ENCODE peak calls at places on chromosomes 7 and 10, in eight cellular contexts. H, F, Y, X, E, O, D and A are unnamed samples.

GRCh38 chr7:131538791-131539179 is 17.6 kb downstream of the PODXL start:
- DNase-seq in H (no peak), F (peak; percentile 81), Y (no peak), X (peak; percentile 51), E (no peak), O (no peak), D (no peak), A (no peak)

GRCh38 chr7:105866124-105866801 is 10.1 kb downstream of the ATXN7L1 start:
- DNase-seq in H (no peak), F (no peak), Y (no peak), X (no peak), E (no peak), O (no peak), D (no peak), A (no peak)

GRCh38 chr7:116210345-116211005 is at the start of gene TES:
- DNase-seq in H (peak; percentile 71), F (peak; percentile 94), Y (peak; percentile 62), X (peak; percentile 57), E (peak; percentile 60), O (no peak), D (peak; percentile 81), A (peak; percentile 59)

GRCh38 chr10:46239247-46239646 is 47.5 kb upstream of the ANTXRL start:
- DNase-seq in H (no peak), F (no peak), Y (no peak), X (peak; percentile 56), E (no peak), O (no peak), D (no peak), A (no peak)

GRCh38 chr10:35336084-35336831 is at the start of gene CCNY:
- DNase-seq in H (peak; percentile 76), F (peak; percentile 94), Y (peak; percentile 69), X (peak; percentile 59), E (peak; percentile 84), O (no peak), D (peak; percentile 88), A (peak; percentile 57)

GRCh38 chr10:112593023-112593422 is 146.0 kb downstream of the VTI1A start:
- DNase-seq in H (no peak), F (no peak), Y (no peak), X (no peak), E (no peak), O (no peak), D (no peak), A (no peak)

GRCh38 chr10:46218921-46219320 is 67.9 kb upstream of the ANTXRL start:
- DNase-seq in H (no peak), F (peak; percentile 4), Y (no peak), X (no peak), E (no peak), O (no peak), D (no peak), A (no peak)

GRCh38 chr7:70571403-70571911 is 560.5 kb upstream of the GALNT17 start:
- DNase-seq in H (no peak), F (no peak), Y (no peak), X (peak; percentile 58), E (no peak), O (peak; percentile 11), D (no peak), A (no peak)

GRCh38 chr10:48389272-48389671 is 82.8 kb downstream of the MAPK8 start:
- DNase-seq in H (no peak), F (no peak), Y (no peak), X (no peak), E (no peak), O (no peak), D (no peak), A (no peak)

GRCh38 chr7:134444198-134444960 is 14.5 kb downstream of the AKR1B1 start:
- DNase-seq in H (no peak), F (no peak), Y (no peak), X (no peak), E (no peak), O (no peak), D (no peak), A (no peak)

GRCh38 chr10:119655566-119656001 is 4.4 kb downstream of the BAG3 start:
- DNase-seq in H (peak; percentile 30), F (no peak), Y (no peak), X (peak; percentile 80), E (no peak), O (peak; percentile 62), D (no peak), A (peak; percentile 10)

GRCh38 chr10:102113956-102114857 is 6.0 kb downstream of the LDB1 start:
- DNase-seq in H (no peak), F (peak; percentile 73), Y (no peak), X (peak; percentile 15), E (peak; percentile 56), O (no peak), D (peak; percentile 55), A (no peak)

GRCh38 chr7:7785349-7785973 is 67.1 kb upstream of the RPA3 start:
- DNase-seq in H (no peak), F (no peak), Y (no peak), X (no peak), E (no peak), O (no peak), D (no peak), A (no peak)

GRCh38 chr10:125083576-125083920 is 76.8 kb downstream of the CTBP2 start:
- DNase-seq in H (no peak), F (no peak), Y (no peak), X (peak; percentile 94), E (no peak), O (no peak), D (no peak), A (no peak)

GRCh38 chr7:8724080-8724718 is 290.8 kb downstream of the NXPH1 start:
- DNase-seq in H (no peak), F (peak; percentile 78), Y (no peak), X (no peak), E (no peak), O (no peak), D (peak; percentile 58), A (no peak)

GRCh38 chr10:77906863-77907861 is 19.4 kb downstream of the DLG5 start:
- DNase-seq in H (no peak), F (no peak), Y (no peak), X (no peak), E (no peak), O (no peak), D (no peak), A (no peak)

GRCh38 chr7:43612128-43612527 is 29.2 kb downstream of the STK17A start:
- DNase-seq in H (no peak), F (no peak), Y (no peak), X (no peak), E (no peak), O (no peak), D (no peak), A (no peak)
- H3K4me3 ChIP-seq in H (no peak overlapping the region), F (no peak overlapping the region), Y (no peak overlapping the region), X (no peak overlapping the region), E (no peak overlapping the region), O (no peak overlapping the region), D (no peak overlapping the region), A (no peak overlapping the region)

GRCh38 chr10:82361317-82361716 is 486.3 kb downstream of the NRG3 start:
- DNase-seq in H (no peak), F (no peak), Y (no peak), X (no peak), E (no peak), O (no peak), D (no peak), A (no peak)

GRCh38 chr10:82358486-82359097 is 483.6 kb downstream of the NRG3 start:
- DNase-seq in H (no peak), F (no peak), Y (no peak), X (peak; percentile 1), E (no peak), O (no peak), D (no peak), A (no peak)
- H3K4me3 ChIP-seq in H (no peak overlapping the region), F (no peak overlapping the region), Y (no peak overlapping the region), X (no peak overlapping the region), E (no peak overlapping the region), O (no peak overlapping the region), D (no peak overlapping the region), A (no peak overlapping the region)

GRCh38 chr10:43666551-43666950 is 17.9 kb upstream of the ZNF32 start:
- DNase-seq in H (no peak), F (peak; percentile 35), Y (no peak), X (no peak), E (no peak), O (no peak), D (no peak), A (no peak)

GRCh38 chr10:43665054-43665453 is 16.4 kb upstream of the ZNF32 start:
- DNase-seq in H (no peak), F (no peak), Y (no peak), X (peak; percentile 40), E (no peak), O (no peak), D (no peak), A (no peak)

GRCh38 chr10:43667317-43667731 is 18.6 kb upstream of the ZNF32 start:
- DNase-seq in H (no peak), F (peak; percentile 87), Y (no peak), X (peak; percentile 29), E (peak; percentile 47), O (no peak), D (no peak), A (no peak)

GRCh38 chr10:43671659-43672555 is 23.2 kb upstream of the ZNF32 start:
- DNase-seq in H (peak; percentile 50), F (peak; percentile 87), Y (peak; percentile 18), X (peak; percentile 67), E (peak; percentile 53), O (no peak), D (peak; percentile 69), A (no peak)

GRCh38 chr10:43667736-43668371 is 19.2 kb upstream of the ZNF32 start:
- DNase-seq in H (no peak), F (peak; percentile 59), Y (no peak), X (no peak), E (no peak), O (no peak), D (no peak), A (no peak)
- H3K4me3 ChIP-seq in H (no peak overlapping the region), F (peak overlapping the region; percentile 39), Y (no peak overlapping the region), X (no peak overlapping the region), E (no peak overlapping the region), O (no peak overlapping the region), D (no peak overlapping the region), A (no peak overlapping the region)

DNA sequence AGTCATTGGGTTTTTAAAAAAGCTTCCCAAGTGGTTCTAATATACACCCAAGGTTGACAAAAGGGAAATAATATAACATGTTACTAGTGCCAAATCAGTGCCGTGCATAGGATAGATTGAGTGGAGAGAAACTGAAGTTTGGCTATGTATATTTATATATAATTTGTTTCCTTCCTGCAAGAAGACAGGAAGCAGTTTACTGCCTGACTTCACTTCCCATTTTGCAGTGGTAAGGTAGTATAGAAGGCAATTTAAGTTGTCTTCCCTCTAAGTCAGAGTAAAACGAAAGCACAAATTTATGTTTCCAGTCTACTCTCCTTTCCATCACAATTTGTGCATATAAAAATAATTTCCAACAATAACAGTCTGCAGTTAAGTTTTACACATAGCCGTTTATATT is 3.4 kb upstream of the HYCC1 start:
- DNase-seq in H (no peak), F (no peak), Y (no peak), X (no peak), E (no peak), O (no peak), D (no peak), A (no peak)
- H3K4me3 ChIP-seq in H (no peak overlapping the region), F (no peak overlapping the region), Y (no peak overlapping the region), X (no peak overlapping the region), E (no peak overlapping the region), O (no peak overlapping the region), D (no peak overlapping the region), A (no peak overlapping the region)